ENCODE peak calls at places on chromosomes 12 and 14, in nine cellular contexts. Z is RPMI7951; H is cardiac fibroblast; U is AG09319; T is iris pigment epithelial cell; B is progenitor cell of endocrine pancreas; D is left ventricle myocardium inferior; K is CD8-positive, alpha-beta memory T cell; S is H54. Y is an unnamed sample.

GRCh38 chr12:78584695-78585094 is 279.9 kb upstream of the SYT1 start:
- DNase-seq in Z (no peak), H (peak), U (no peak), T (peak), B (no peak), D (no peak), K (no peak), S (no peak), Y (no peak)

GRCh38 chr12:105882404-105882803 is 256.4 kb downstream of the NUAK1 start:
- DNase-seq in Z (peak), H (peak), U (peak), T (peak), B (no peak), D (peak), K (no peak), S (no peak), Y (no peak)

GRCh38 chr12:53005215-53005985 is 856 bp upstream of the EIF4B start:
- DNase-seq in Z (no peak), H (peak), U (no peak), T (no peak), B (no peak), D (peak), K (no peak), S (no peak), Y (no peak)

GRCh38 chr12:45648070-45648469 is 81.4 kb upstream of the ARID2 start:
- DNase-seq in Z (no peak), H (no peak), U (no peak), T (no peak), B (no peak), D (peak), K (no peak), S (no peak), Y (no peak)

GRCh38 chr12:57625261-57626032 is 7.6 kb downstream of the B4GALNT1 start:
- DNase-seq in Z (no peak), H (no peak), U (no peak), T (no peak), B (no peak), D (no peak), K (no peak), S (no peak), Y (no peak)

GRCh38 chr14:22390195-22390594 is 198.8 kb downstream of the DAD1 start:
- DNase-seq in Z (peak), H (no peak), U (no peak), T (no peak), B (no peak), D (no peak), K (no peak), S (no peak), Y (no peak)

GRCh38 chr14:32662234-32662633 is 276.4 kb upstream of the NPAS3 start:
- DNase-seq in Z (peak), H (peak), U (no peak), T (peak), B (no peak), D (no peak), K (no peak), S (no peak), Y (no peak)

GRCh38 chr14:55572578-55572977 is 7.4 kb upstream of the KTN1 start:
- DNase-seq in Z (no peak), H (no peak), U (no peak), T (no peak), B (no peak), D (no peak), K (no peak), S (no peak), Y (no peak)

GRCh38 chr14:50658203-50658602 is 9.9 kb downstream of the SAV1 start:
- DNase-seq in Z (peak), H (peak), U (peak), T (peak), B (no peak), D (no peak), K (no peak), S (no peak), Y (no peak)

GRCh38 chr12:111410229-111411186 is 4.8 kb downstream of the SH2B3 start:
- DNase-seq in Z (peak), H (peak), U (no peak), T (no peak), B (no peak), D (peak), K (no peak), S (no peak), Y (no peak)

GRCh38 chr12:70763666-70764065 is 126.4 kb upstream of the PTPRB start:
- DNase-seq in Z (no peak), H (no peak), U (no peak), T (no peak), B (no peak), D (no peak), K (no peak), S (no peak), Y (no peak)

GRCh38 chr12:1904875-1905274 is 13.6 kb downstream of the CACNA2D4 start:
- DNase-seq in Z (no peak), H (no peak), U (no peak), T (no peak), B (no peak), D (no peak), K (no peak), S (no peak), Y (no peak)

GRCh38 chr14:65239897-65240296 is 137.6 kb upstream of the MAX start:
- DNase-seq in Z (no peak), H (no peak), U (no peak), T (no peak), B (no peak), D (no peak), K (no peak), S (no peak), Y (no peak)

GRCh38 chr12:47783024-47783755 is 10.2 kb downstream of the SLC48A1 start:
- DNase-seq in Z (no peak), H (no peak), U (no peak), T (no peak), B (no peak), D (no peak), K (no peak), S (no peak), Y (no peak)

GRCh38 chr12:42299392-42300308 is 26.2 kb downstream of the ZCRB1 start:
- DNase-seq in Z (peak), H (peak), U (no peak), T (peak), B (no peak), D (no peak), K (peak), S (no peak), Y (no peak)

GRCh38 chr12:96236221-96236822 is 42.1 kb downstream of the ELK3 start:
- DNase-seq in Z (peak), H (peak), U (no peak), T (peak), B (no peak), D (peak), K (peak), S (no peak), Y (no peak)

GRCh38 chr12:77925536-77926108 is 94.9 kb downstream of the NAV3 start:
- DNase-seq in Z (peak), H (peak), U (peak), T (peak), B (peak), D (peak), K (no peak), S (no peak), Y (peak)

GRCh38 chr12:7450667-7451066 is 6.7 kb upstream of the CD163L1 start:
- DNase-seq in Z (no peak), H (no peak), U (no peak), T (no peak), B (no peak), D (no peak), K (no peak), S (no peak), Y (no peak)

GRCh38 chr14:103121846-103122577 is 1.2 kb upstream of the TNFAIP2 start:
- DNase-seq in Z (peak), H (peak), U (no peak), T (no peak), B (peak), D (peak), K (no peak), S (peak), Y (peak)

GRCh38 chr14:78921856-78922255 is 751.7 kb downstream of the NRXN3 start:
- DNase-seq in Z (peak), H (peak), U (no peak), T (peak), B (no peak), D (no peak), K (no peak), S (no peak), Y (no peak)

GRCh38 chr14:58098507-58098906 is 53.5 kb downstream of the ARMH4 start:
- DNase-seq in Z (no peak), H (no peak), U (no peak), T (no peak), B (no peak), D (no peak), K (no peak), S (no peak), Y (no peak)

GRCh38 chr14:93072659-93073365 is 42.9 kb downstream of the ITPK1 start:
- DNase-seq in Z (no peak), H (no peak), U (no peak), T (no peak), B (no peak), D (no peak), K (no peak), S (no peak), Y (no peak)

GRCh38 chr14:75748340-75748739 is 87.3 kb downstream of the TTLL5 start:
- DNase-seq in Z (no peak), H (no peak), U (no peak), T (peak), B (no peak), D (no peak), K (no peak), S (no peak), Y (no peak)

GRCh38 chr12:79233341-79233761 is 368.8 kb downstream of the SYT1 start:
- DNase-seq in Z (no peak), H (no peak), U (no peak), T (no peak), B (no peak), D (no peak), K (no peak), S (no peak), Y (no peak)

GRCh38 chr12:68959457-68960161 is 26.6 kb upstream of the CPM start:
- DNase-seq in Z (peak), H (no peak), U (no peak), T (no peak), B (no peak), D (no peak), K (no peak), S (no peak), Y (no peak)